ENCODE peak calls at places on chromosomes 13 and 19, in seven cellular contexts. T, J, G, E, K, Y and X are unnamed samples.

GRCh38 chr13:32016631-32017030 is 14.9 kb upstream of the FRY start:
- DNase-seq in K (no peak), G (no peak), E (no peak), Y (no peak), T (no peak), J (no peak), X (no peak)

GRCh38 chr19:6375411-6376010 is at the start of gene PSPN:
- DNase-seq in G (no peak), T (no peak), E (no peak), Y (no peak), J (no peak), K (no peak), X (no peak)

GRCh38 chr19:49916839-49917733 is 11.9 kb upstream of the ATF5 start:
- DNase-seq in E (no peak), T (no peak), J (peak), G (no peak), K (no peak), Y (no peak), X (no peak)

GRCh38 chr13:34155931-34156607 is 338.1 kb downstream of the RFC3 start:
- DNase-seq in K (no peak), G (peak), E (no peak), Y (peak), J (peak), T (peak), X (no peak)

GRCh38 chr13:80363890-80364503 is 23.1 kb upstream of the SPRY2 start:
- DNase-seq in T (peak), Y (no peak), G (peak), J (peak), E (no peak), K (no peak), X (peak)

GRCh38 chr19:35714601-35715354 is 3.0 kb upstream of the KMT2B start:
- DNase-seq in E (no peak), T (no peak), Y (no peak), G (no peak), J (no peak), K (no peak), X (no peak)

GRCh38 chr13:24802074-24802473 is 38.1 kb downstream of the RNF17 start:
- DNase-seq in J (peak), K (no peak), E (no peak), T (no peak), Y (no peak), G (no peak), X (no peak)

GRCh38 chr19:54451997-54452396 is 3.0 kb downstream of the LENG8 start:
- DNase-seq in K (no peak), G (no peak), E (no peak), T (no peak), J (no peak), Y (no peak), X (no peak)

GRCh38 chr13:73259061-73259908 is 200.5 kb downstream of the KLF5 start:
- DNase-seq in G (peak), E (no peak), Y (no peak), K (no peak), J (no peak), T (peak), X (no peak)

GRCh38 chr13:104522235-104523072 is 1456.2 kb upstream of the SLC10A2 start:
- DNase-seq in T (no peak), K (no peak), G (no peak), J (no peak), Y (no peak), E (no peak), X (no peak)

GRCh38 chr13:74325106-74325505 is 190.9 kb upstream of the KLF12 start:
- DNase-seq in J (peak), T (peak), E (no peak), G (peak), Y (no peak), K (peak), X (no peak)

GRCh38 chr13:31012285-31013024 is 80.0 kb downstream of the TEX26 start:
- DNase-seq in E (no peak), K (no peak), Y (no peak), G (peak), T (peak), J (peak), X (peak)

GRCh38 chr19:34288381-34288780 is 34.0 kb downstream of the GARRE1 start:
- DNase-seq in K (no peak), T (no peak), E (no peak), Y (no peak), G (no peak), J (no peak), X (no peak)

GRCh38 chr19:1920644-1921043 is 15.4 kb downstream of the ADAT3 start:
- DNase-seq in T (no peak), G (no peak), Y (no peak), E (no peak), K (no peak), J (no peak), X (no peak)

GRCh38 chr19:784541-784940 is 12.7 kb upstream of the PTBP1 start:
- DNase-seq in E (no peak), Y (no peak), G (no peak), T (no peak), K (no peak), J (no peak), X (no peak)

GRCh38 chr19:36111200-36111539 is 227 bp downstream of the OVOL3 start:
- DNase-seq in J (no peak), E (no peak), G (no peak), K (no peak), T (no peak), Y (no peak), X (no peak)

GRCh38 chr13:48571121-48571901 is 38.4 kb upstream of the RCBTB2 start:
- DNase-seq in K (no peak), G (peak), Y (no peak), E (no peak), T (peak), J (peak), X (no peak)

GRCh38 chr19:10736916-10737551 is 19.2 kb downstream of the DNM2 start:
- DNase-seq in G (no peak), K (no peak), J (no peak), E (no peak), T (no peak), Y (no peak), X (no peak)

GRCh38 chr19:5560156-5560555 is 7.6 kb downstream of the TINCR start:
- DNase-seq in J (no peak), E (no peak), T (no peak), K (no peak), Y (no peak), G (no peak), X (no peak)

GRCh38 chr19:14563989-14564650 is 7.7 kb downstream of the NDUFB7 start:
- DNase-seq in G (no peak), J (peak), Y (peak), T (no peak), K (peak), E (no peak), X (no peak)

GRCh38 chr13:113956571-113956970 is 17.3 kb downstream of the C13orf46 start:
- DNase-seq in K (no peak), Y (no peak), T (no peak), J (no peak), E (no peak), G (no peak), X (no peak)

GRCh38 chr19:6241056-6241455 is 38.7 kb downstream of the MLLT1 start:
- DNase-seq in K (no peak), J (no peak), T (no peak), G (no peak), E (no peak), Y (no peak), X (no peak)

GRCh38 chr13:71758823-71759222 is 108.2 kb downstream of the DACH1 start:
- DNase-seq in T (peak), Y (no peak), K (peak), G (no peak), E (no peak), J (no peak), X (no peak)

GRCh38 chr19:3518231-3518630 is 12.1 kb downstream of the FZR1 start:
- DNase-seq in Y (no peak), K (no peak), G (no peak), T (no peak), J (no peak), E (no peak), X (no peak)

GRCh38 chr19:43616954-43617353 is 2.5 kb downstream of the ZNF428 start:
- DNase-seq in G (no peak), E (no peak), J (no peak), K (no peak), Y (no peak), T (no peak), X (no peak)

GRCh38 chr13:113258655-113259054 is 38.4 kb upstream of the LAMP1 start:
- DNase-seq in E (no peak), J (no peak), K (no peak), G (no peak), Y (no peak), T (no peak), X (no peak)

GRCh38 chr19:38674388-38675133 is 27.1 kb downstream of the ACTN4 start:
- DNase-seq in T (no peak), Y (no peak), J (peak), E (no peak), G (peak), K (no peak), X (no peak)

GRCh38 chr19:2543463-2544442 is 67.8 kb downstream of the GADD45B start:
- DNase-seq in G (peak), J (peak), Y (peak), E (peak), K (peak), T (peak), X (peak)